ENCODE peak calls at places on chromosome 20, in ten cellular contexts. One of them, this sample, is unnamed.

GRCh38 chr20:63966172-63966943 is 3.4 kb downstream of the ZNF512B start:
- DNase-seq in aorta: peak
- DNase-seq in AG08396: no peak
- DNase-seq in coronary artery: no peak
- DNase-seq in cardiac muscle cell: no peak
- DNase-seq in GM20000: no peak
- DNase-seq in sciatic nerve: no peak
- DNase-seq in NCI-H1092: no peak
- DNase-seq in osteocyte: no peak
- DNase-seq in germinal center: no peak
- DNase-seq in this sample: peak

GRCh38 chr20:22333885-22334545 is 250.4 kb downstream of the FOXA2 start:
- DNase-seq in NCI-H1092: peak
- DNase-seq in cardiac muscle cell: peak
- DNase-seq in coronary artery: no peak
- DNase-seq in aorta: peak
- DNase-seq in sciatic nerve: peak
- DNase-seq in AG08396: peak
- DNase-seq in osteocyte: no peak
- DNase-seq in GM20000: peak
- DNase-seq in germinal center: peak
- DNase-seq in this sample: no peak

GRCh38 chr20:11338506-11339306 is 579.0 kb upstream of the BTBD3 start:
- DNase-seq in GM20000: no peak
- DNase-seq in osteocyte: no peak
- DNase-seq in NCI-H1092: no peak
- DNase-seq in cardiac muscle cell: peak
- DNase-seq in coronary artery: no peak
- DNase-seq in AG08396: no peak
- DNase-seq in sciatic nerve: no peak
- DNase-seq in aorta: no peak
- DNase-seq in germinal center: no peak
- DNase-seq in this sample: no peak

GRCh38 chr20:14832630-14833029 is 495.2 kb upstream of the FLRT3 start:
- DNase-seq in aorta: no peak
- DNase-seq in cardiac muscle cell: no peak
- DNase-seq in AG08396: no peak
- DNase-seq in GM20000: peak
- DNase-seq in NCI-H1092: no peak
- DNase-seq in sciatic nerve: no peak
- DNase-seq in osteocyte: no peak
- DNase-seq in germinal center: no peak
- DNase-seq in coronary artery: no peak
- DNase-seq in this sample: no peak

GRCh38 chr20:17803765-17804164 is 104.0 kb downstream of the BANF2 start:
- DNase-seq in GM20000: no peak
- DNase-seq in aorta: no peak
- DNase-seq in coronary artery: no peak
- DNase-seq in germinal center: no peak
- DNase-seq in NCI-H1092: no peak
- DNase-seq in AG08396: no peak
- DNase-seq in sciatic nerve: no peak
- DNase-seq in osteocyte: no peak
- DNase-seq in cardiac muscle cell: no peak
- DNase-seq in this sample: no peak

GRCh38 chr20:58457083-58457680 is 58.0 kb downstream of the APCDD1L start:
- DNase-seq in AG08396: no peak
- DNase-seq in cardiac muscle cell: peak
- DNase-seq in coronary artery: no peak
- DNase-seq in NCI-H1092: no peak
- DNase-seq in aorta: no peak
- DNase-seq in GM20000: no peak
- DNase-seq in germinal center: no peak
- DNase-seq in sciatic nerve: no peak
- DNase-seq in osteocyte: no peak
- DNase-seq in this sample: peak

GRCh38 chr20:63255911-63256704 is 1.8 kb upstream of the NKAIN4 start:
- DNase-seq in aorta: no peak
- DNase-seq in coronary artery: no peak
- DNase-seq in germinal center: no peak
- DNase-seq in osteocyte: no peak
- DNase-seq in GM20000: no peak
- DNase-seq in cardiac muscle cell: no peak
- DNase-seq in AG08396: no peak
- DNase-seq in NCI-H1092: no peak
- DNase-seq in sciatic nerve: no peak
- DNase-seq in this sample: no peak

GRCh38 chr20:48691523-48691922 is 136.3 kb downstream of the PREX1 start:
- DNase-seq in sciatic nerve: no peak
- DNase-seq in cardiac muscle cell: no peak
- DNase-seq in coronary artery: no peak
- DNase-seq in AG08396: no peak
- DNase-seq in NCI-H1092: no peak
- DNase-seq in germinal center: no peak
- DNase-seq in aorta: no peak
- DNase-seq in osteocyte: no peak
- DNase-seq in GM20000: no peak
- DNase-seq in this sample: no peak

GRCh38 chr20:57795977-57796560 is 86.3 kb upstream of the PMEPA1 start:
- DNase-seq in sciatic nerve: no peak
- DNase-seq in NCI-H1092: no peak
- DNase-seq in aorta: no peak
- DNase-seq in AG08396: no peak
- DNase-seq in cardiac muscle cell: no peak
- DNase-seq in GM20000: no peak
- DNase-seq in germinal center: no peak
- DNase-seq in coronary artery: no peak
- DNase-seq in osteocyte: no peak
- DNase-seq in this sample: peak

GRCh38 chr20:16530201-16530681 is 43.0 kb downstream of the KIF16B start:
- DNase-seq in NCI-H1092: no peak
- DNase-seq in coronary artery: no peak
- DNase-seq in aorta: no peak
- DNase-seq in osteocyte: no peak
- DNase-seq in sciatic nerve: no peak
- DNase-seq in AG08396: peak
- DNase-seq in germinal center: no peak
- DNase-seq in GM20000: no peak
- DNase-seq in cardiac muscle cell: no peak
- DNase-seq in this sample: no peak

GRCh38 chr20:9506964-9507369 is 7.4 kb upstream of the LAMP5 start:
- DNase-seq in NCI-H1092: no peak
- DNase-seq in sciatic nerve: no peak
- DNase-seq in GM20000: no peak
- DNase-seq in cardiac muscle cell: no peak
- DNase-seq in AG08396: no peak
- DNase-seq in osteocyte: peak
- DNase-seq in coronary artery: no peak
- DNase-seq in aorta: no peak
- DNase-seq in germinal center: no peak
- DNase-seq in this sample: peak

GRCh38 chr20:62876826-62877728 is 15.5 kb upstream of the TCFL5 start:
- DNase-seq in germinal center: no peak
- DNase-seq in aorta: peak
- DNase-seq in osteocyte: no peak
- DNase-seq in cardiac muscle cell: peak
- DNase-seq in coronary artery: peak
- DNase-seq in NCI-H1092: no peak
- DNase-seq in sciatic nerve: peak
- DNase-seq in AG08396: peak
- DNase-seq in GM20000: no peak
- DNase-seq in this sample: peak

GRCh38 chr20:36888880-36889516 is 13.1 kb downstream of the TLDC2 start:
- DNase-seq in aorta: no peak
- DNase-seq in osteocyte: no peak
- DNase-seq in GM20000: no peak
- DNase-seq in sciatic nerve: no peak
- DNase-seq in NCI-H1092: no peak
- DNase-seq in coronary artery: no peak
- DNase-seq in cardiac muscle cell: no peak
- DNase-seq in germinal center: no peak
- DNase-seq in AG08396: no peak
- DNase-seq in this sample: peak

GRCh38 chr20:31719644-31720485 is 2.8 kb downstream of the BCL2L1 start:
- DNase-seq in aorta: no peak
- DNase-seq in sciatic nerve: peak
- DNase-seq in AG08396: no peak
- DNase-seq in germinal center: peak
- DNase-seq in NCI-H1092: no peak
- DNase-seq in GM20000: no peak
- DNase-seq in cardiac muscle cell: no peak
- DNase-seq in coronary artery: no peak
- DNase-seq in osteocyte: no peak
- DNase-seq in this sample: peak

GRCh38 chr20:31630187-31630790 is 7.4 kb upstream of the COX4I2 start:
- DNase-seq in NCI-H1092: peak
- DNase-seq in GM20000: no peak
- DNase-seq in aorta: no peak
- DNase-seq in cardiac muscle cell: peak
- DNase-seq in osteocyte: no peak
- DNase-seq in sciatic nerve: no peak
- DNase-seq in germinal center: no peak
- DNase-seq in AG08396: no peak
- DNase-seq in coronary artery: no peak
- DNase-seq in this sample: no peak

GRCh38 chr20:20373046-20373706 is 5.3 kb downstream of the INSM1 start:
- DNase-seq in AG08396: no peak
- DNase-seq in osteocyte: no peak
- DNase-seq in germinal center: no peak
- DNase-seq in cardiac muscle cell: peak
- DNase-seq in NCI-H1092: peak
- DNase-seq in aorta: no peak
- DNase-seq in coronary artery: no peak
- DNase-seq in GM20000: no peak
- DNase-seq in sciatic nerve: no peak
- DNase-seq in this sample: no peak

GRCh38 chr20:4060054-4060795 is 44.9 kb upstream of the RNF24 start:
- DNase-seq in germinal center: no peak
- DNase-seq in sciatic nerve: no peak
- DNase-seq in coronary artery: peak
- DNase-seq in AG08396: no peak
- DNase-seq in GM20000: peak
- DNase-seq in NCI-H1092: no peak
- DNase-seq in aorta: no peak
- DNase-seq in osteocyte: no peak
- DNase-seq in cardiac muscle cell: no peak
- DNase-seq in this sample: peak

GRCh38 chr20:48278961-48279481 is 493.7 kb upstream of the SULF2 start:
- DNase-seq in aorta: no peak
- DNase-seq in cardiac muscle cell: peak
- DNase-seq in AG08396: no peak
- DNase-seq in coronary artery: no peak
- DNase-seq in osteocyte: no peak
- DNase-seq in GM20000: no peak
- DNase-seq in NCI-H1092: no peak
- DNase-seq in sciatic nerve: no peak
- DNase-seq in germinal center: no peak
- DNase-seq in this sample: no peak

GRCh38 chr20:31544600-31544999 is 30.4 kb downstream of the HM13 start:
- DNase-seq in NCI-H1092: no peak
- DNase-seq in osteocyte: no peak
- DNase-seq in cardiac muscle cell: no peak
- DNase-seq in aorta: no peak
- DNase-seq in GM20000: no peak
- DNase-seq in AG08396: no peak
- DNase-seq in coronary artery: no peak
- DNase-seq in sciatic nerve: no peak
- DNase-seq in germinal center: no peak
- DNase-seq in this sample: no peak

GRCh38 chr20:60559462-60559861 is 601.2 kb downstream of the CDH26 start:
- DNase-seq in cardiac muscle cell: no peak
- DNase-seq in coronary artery: no peak
- DNase-seq in osteocyte: no peak
- DNase-seq in aorta: no peak
- DNase-seq in GM20000: no peak
- DNase-seq in sciatic nerve: no peak
- DNase-seq in NCI-H1092: no peak
- DNase-seq in germinal center: no peak
- DNase-seq in AG08396: no peak
- DNase-seq in this sample: no peak

GRCh38 chr20:25313608-25314007 is 65.7 kb downstream of the PYGB start:
- DNase-seq in coronary artery: no peak
- DNase-seq in GM20000: no peak
- DNase-seq in cardiac muscle cell: no peak
- DNase-seq in germinal center: no peak
- DNase-seq in NCI-H1092: no peak
- DNase-seq in AG08396: no peak
- DNase-seq in aorta: no peak
- DNase-seq in sciatic nerve: no peak
- DNase-seq in osteocyte: no peak
- DNase-seq in this sample: no peak

GRCh38 chr20:53706511-53707031 is 112.9 kb upstream of the ZNF217 start:
- DNase-seq in cardiac muscle cell: peak
- DNase-seq in coronary artery: no peak
- DNase-seq in AG08396: peak
- DNase-seq in osteocyte: no peak
- DNase-seq in sciatic nerve: no peak
- DNase-seq in germinal center: peak
- DNase-seq in aorta: no peak
- DNase-seq in GM20000: peak
- DNase-seq in NCI-H1092: no peak
- DNase-seq in this sample: no peak

GRCh38 chr20:47380481-47380880 is 24.0 kb upstream of the ZMYND8 start:
- DNase-seq in AG08396: no peak
- DNase-seq in GM20000: no peak
- DNase-seq in coronary artery: no peak
- DNase-seq in cardiac muscle cell: peak
- DNase-seq in germinal center: no peak
- DNase-seq in NCI-H1092: no peak
- DNase-seq in aorta: no peak
- DNase-seq in osteocyte: no peak
- DNase-seq in sciatic nerve: no peak
- DNase-seq in this sample: no peak

GRCh38 chr20:36231331-36231730 is 4.9 kb upstream of the AAR2 start:
- DNase-seq in GM20000: no peak
- DNase-seq in osteocyte: no peak
- DNase-seq in sciatic nerve: no peak
- DNase-seq in germinal center: no peak
- DNase-seq in NCI-H1092: no peak
- DNase-seq in cardiac muscle cell: no peak
- DNase-seq in coronary artery: no peak
- DNase-seq in AG08396: no peak
- DNase-seq in aorta: no peak
- DNase-seq in this sample: peak

GRCh38 chr20:34703573-34704176 is 469 bp upstream of the TP53INP2 start:
- DNase-seq in osteocyte: no peak
- DNase-seq in NCI-H1092: no peak
- DNase-seq in coronary artery: peak
- DNase-seq in aorta: peak
- DNase-seq in GM20000: no peak
- DNase-seq in cardiac muscle cell: peak
- DNase-seq in AG08396: no peak
- DNase-seq in germinal center: no peak
- DNase-seq in sciatic nerve: no peak
- DNase-seq in this sample: no peak

GRCh38 chr20:36819662-36820061 is 46.1 kb upstream of the DSN1 start:
- DNase-seq in AG08396: no peak
- DNase-seq in germinal center: no peak
- DNase-seq in osteocyte: no peak
- DNase-seq in GM20000: no peak
- DNase-seq in cardiac muscle cell: no peak
- DNase-seq in sciatic nerve: no peak
- DNase-seq in coronary artery: no peak
- DNase-seq in NCI-H1092: no peak
- DNase-seq in aorta: no peak
- DNase-seq in this sample: no peak

GRCh38 chr20:36465109-36466080 is 75.9 kb upstream of the MYL9 start:
- DNase-seq in sciatic nerve: no peak
- DNase-seq in NCI-H1092: no peak
- DNase-seq in cardiac muscle cell: peak
- DNase-seq in osteocyte: peak
- DNase-seq in GM20000: peak
- DNase-seq in aorta: peak
- DNase-seq in coronary artery: peak
- DNase-seq in AG08396: peak
- DNase-seq in germinal center: no peak
- DNase-seq in this sample: peak

GRCh38 chr20:23092409-23092756 is 6.3 kb upstream of the CD93 start:
- DNase-seq in NCI-H1092: no peak
- DNase-seq in cardiac muscle cell: peak
- DNase-seq in germinal center: no peak
- DNase-seq in GM20000: no peak
- DNase-seq in aorta: no peak
- DNase-seq in sciatic nerve: peak
- DNase-seq in osteocyte: no peak
- DNase-seq in coronary artery: no peak
- DNase-seq in AG08396: no peak
- DNase-seq in this sample: no peak